ENCODE peak calls at places on chromosomes 12 and 14, in seven cellular contexts. Q, K, A, B, R, C and U are unnamed samples. For H3K4me1, the result is how much of the 10 kb centered on the place peaks cover.

GRCh38 chr14:52455291-52456088 is 96.8 kb downstream of the TXNDC16 start:
- DNase-seq in C (no peak), Q (no peak), R (no peak), K (no peak), B (no peak), A (no peak), U (no peak)

GRCh38 chr12:43482311-43483085 is 69.5 kb downstream of the ADAMTS20 start:
- DNase-seq in C (no peak), Q (no peak), K (no peak), A (no peak), B (no peak), R (no peak), U (no peak)

GRCh38 chr12:108612788-108613282 is 15.0 kb upstream of the TMEM119 start:
- DNase-seq in B (no peak), A (no peak), K (no peak), Q (no peak), R (no peak), C (no peak), U (no peak)

GRCh38 chr14:32724864-32725550 is 213.7 kb upstream of the NPAS3 start:
- DNase-seq in Q (no peak), A (no peak), C (no peak), K (no peak), R (no peak), B (no peak), U (no peak)

GRCh38 chr12:50338920-50339319 is 55.6 kb upstream of the LIMA1 start:
- DNase-seq in A (no peak), Q (no peak), C (no peak), R (no peak), B (no peak), K (no peak), U (no peak)

GRCh38 chr12:75774309-75775052 is 257.1 kb downstream of the PHLDA1 start:
- DNase-seq in R (no peak), B (no peak), K (no peak), C (no peak), A (no peak), Q (no peak), U (no peak)

GRCh38 chr14:93007225-93007997 is 84.5 kb downstream of the CHGA start:
- DNase-seq in A (peak), Q (no peak), B (peak), R (peak), K (peak), C (peak), U (no peak)

GRCh38 chr12:109567296-109567695 is 6.0 kb downstream of the MMAB start:
- DNase-seq in C (no peak), Q (no peak), K (no peak), R (no peak), A (no peak), B (no peak), U (no peak)

GRCh38 chr12:30822385-30823139 is 67.8 kb upstream of the CAPRIN2 start:
- DNase-seq in C (peak), K (no peak), B (peak), A (peak), R (peak), Q (peak), U (no peak)

GRCh38 chr12:108363165-108363564 is 24.1 kb upstream of the CMKLR1 start:
- DNase-seq in Q (no peak), C (no peak), R (no peak), B (no peak), K (no peak), A (no peak), U (no peak)

GRCh38 chr14:106564058-106564643 is 1037.8 kb downstream of the TMEM121 start:
- DNase-seq in K (no peak), A (peak), R (no peak), Q (peak), C (no peak), B (peak), U (peak)

GRCh38 chr12:84874125-84874824 is 38.3 kb downstream of the SLC6A15 start:
- DNase-seq in C (no peak), Q (peak), R (no peak), A (peak), K (no peak), B (no peak), U (peak)

GRCh38 chr12:80087486-80088213 is 11.7 kb upstream of the OTOGL start:
- DNase-seq in K (no peak), A (peak), C (no peak), B (no peak), R (no peak), Q (no peak), U (no peak)

GRCh38 chr12:29992366-29992765 is 208.6 kb upstream of the TMTC1 start:
- DNase-seq in C (no peak), A (no peak), Q (no peak), R (no peak), B (no peak), K (no peak), U (no peak)

GRCh38 chr14:70567791-70568190 is 32.7 kb downstream of the MED6 start:
- DNase-seq in A (peak), K (no peak), R (no peak), B (no peak), Q (no peak), C (no peak), U (no peak)

GRCh38 chr14:82113710-82114109 is 580.1 kb upstream of the SEL1L start:
- DNase-seq in A (no peak), B (no peak), Q (no peak), C (no peak), K (no peak), R (no peak), U (no peak)

GRCh38 chr14:68266998-68267397 is 447.4 kb downstream of the RAD51B start:
- DNase-seq in Q (no peak), C (no peak), K (no peak), A (no peak), R (no peak), B (no peak), U (no peak)

GRCh38 chr12:7127916-7128626 is 618 bp downstream of the RBP5 start:
- DNase-seq in R (no peak), A (no peak), B (no peak), C (no peak), K (no peak), Q (no peak), U (no peak)

GRCh38 chr12:124823272-124823970 is 40.2 kb downstream of the SCARB1 start:
- DNase-seq in A (no peak), B (no peak), K (no peak), C (no peak), R (no peak), Q (no peak), U (no peak)

GRCh38 chr14:89540830-89541470 is 123.9 kb upstream of the FOXN3 start:
- DNase-seq in R (no peak), C (no peak), A (peak), Q (no peak), B (no peak), K (no peak), U (no peak)

GRCh38 chr12:27970981-27971489 is 1.5 kb downstream of the PTHLH start:
- DNase-seq in A (no peak), K (no peak), B (no peak), C (no peak), Q (no peak), R (no peak), U (no peak)

GRCh38 chr14:65387171-65387570 is 25.4 kb upstream of the FUT8 start:
- DNase-seq in A (no peak), R (no peak), B (no peak), K (no peak), C (no peak), Q (no peak), U (no peak)

GRCh38 chr14:59677771-59678211 is 101.2 kb upstream of the CCDC175 start:
- DNase-seq in R (no peak), B (no peak), K (no peak), A (no peak), Q (no peak), C (no peak), U (no peak)

GRCh38 chr14:74083161-74083560 is 1.1 kb downstream of the ALDH6A1 start:
- DNase-seq in A (no peak), C (no peak), R (no peak), B (no peak), K (no peak), Q (no peak), U (no peak)

GRCh38 chr12:120376416-120376815 is 7.5 kb upstream of the MSI1 start:
- DNase-seq in Q (no peak), A (no peak), R (no peak), K (no peak), B (no peak), C (no peak), U (no peak)

GRCh38 chr12:118922405-118922804 is 58.9 kb upstream of the SRRM4 start:
- DNase-seq in Q (no peak), A (no peak), K (no peak), R (no peak), C (no peak), B (no peak), U (no peak)

GRCh38 chr12:62738611-62739010 is 196.3 kb downstream of the PPM1H start:
- DNase-seq in R (no peak), Q (no peak), A (no peak), C (no peak), B (no peak), K (no peak), U (no peak)

GRCh38 chr12:101768781-101769180 is 29.5 kb upstream of the SYCP3 start:
- DNase-seq in C (no peak), Q (no peak), B (no peak), R (no peak), A (no peak), K (no peak), U (no peak)

GRCh38 chr14:90809530-90810312 is 6.5 kb downstream of the TTC7B start:
- DNase-seq in K (no peak), C (no peak), B (no peak), Q (no peak), R (no peak), A (no peak), U (no peak)

GRCh38 chr12:27732281-27732680 is 21.6 kb downstream of the MRPS35 start:
- DNase-seq in R (peak), B (no peak), A (peak), K (no peak), C (no peak), Q (no peak), U (no peak)

GRCh38 chr14:102736956-102737355 is 40.3 kb upstream of the TRAF3 start:
- DNase-seq in Q (no peak), C (no peak), B (no peak), R (no peak), A (no peak), K (no peak), U (no peak)

GRCh38 chr14:97459180-97459579 is 662.0 kb downstream of the VRK1 start:
- DNase-seq in B (no peak), C (no peak), R (no peak), K (no peak), A (no peak), Q (no peak), U (no peak)

GRCh38 chr14:105899071-105899641 is 372.8 kb downstream of the TMEM121 start:
- DNase-seq in K (no peak), C (no peak), R (no peak), B (no peak), A (no peak), Q (no peak), U (no peak)

GRCh38 chr14:63893701-63894458 is 41.1 kb downstream of the SYNE2 start:
- DNase-seq in C (no peak), R (peak), B (no peak), Q (no peak), K (peak), A (peak), U (no peak)

GRCh38 chr14:50957296-50957695 is 13.0 kb upstream of the PYGL start:
- DNase-seq in B (no peak), Q (no peak), R (no peak), A (peak), K (no peak), C (no peak), U (no peak)

GRCh38 chr14:74207943-74208342 is 31.3 kb upstream of the VSX2 start:
- DNase-seq in C (peak), B (no peak), R (no peak), A (peak), Q (no peak), K (no peak), U (no peak)

GRCh38 chr14:77092676-77093075 is 5.4 kb upstream of the CIPC start:
- DNase-seq in K (no peak), R (no peak), A (no peak), B (no peak), C (no peak), Q (no peak), U (no peak)
- H3K27ac ChIP-seq in K (no peak), R (no peak), A (no peak), B (no peak), C (no peak), Q (no peak), U (no peak)

GRCh38 chr14:72559227-72559626 is 334.7 kb downstream of the DPF3 start:
- DNase-seq in K (no peak), A (no peak), C (no peak), Q (no peak), B (no peak), R (no peak), U (no peak)
- H3K4me3 ChIP-seq in K (no peak), A (no peak), C (no peak), Q (no peak), B (no peak), R (no peak), U (no peak)

GRCh38 chr12:24709201-24709600 is 239.7 kb downstream of the BCAT1 start:
- DNase-seq in C (no peak), Q (no peak), A (no peak), R (no peak), B (no peak), K (no peak), U (no peak)

GRCh38 chr12:24708718-24709117 is 240.2 kb downstream of the BCAT1 start:
- DNase-seq in B (no peak), R (no peak), Q (no peak), C (no peak), A (no peak), K (no peak), U (no peak)

GRCh38 chr12:24711609-24712008 is 237.3 kb downstream of the BCAT1 start:
- DNase-seq in B (no peak), R (no peak), C (no peak), A (no peak), Q (no peak), K (no peak), U (no peak)

GRCh38 chr12:24708029-24708428 is 240.9 kb downstream of the BCAT1 start:
- DNase-seq in B (no peak), K (no peak), R (no peak), A (no peak), Q (no peak), C (no peak), U (no peak)

DNA sequence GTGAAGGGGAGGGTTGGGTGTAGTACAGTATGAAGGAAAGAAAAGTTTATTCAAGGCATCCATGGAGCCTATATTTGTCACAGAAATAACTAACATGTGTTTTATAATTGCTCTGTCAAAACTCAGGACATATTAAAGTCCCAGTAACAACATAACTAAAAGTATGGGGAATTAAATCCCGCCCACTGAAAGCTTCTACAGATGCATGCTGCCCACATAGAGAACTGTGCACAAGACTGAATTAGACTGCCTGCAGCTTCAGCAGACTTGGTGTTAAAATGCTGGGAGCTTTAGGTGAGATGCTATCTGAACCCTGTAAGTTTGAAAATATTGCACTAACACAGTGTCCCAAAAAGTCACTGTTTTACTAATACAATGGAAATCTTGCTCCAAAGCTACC is 237.8 kb downstream of the BCAT1 start:
- DNase-seq in R (no peak), C (no peak), K (no peak), B (no peak), A (no peak), Q (no peak), U (no peak)
- H3K4me1 ChIP-seq in R (under half), C (under half), K (under half), B (under half), A (under half), Q (under half), U (under half)

GRCh38 chr12:13198240-13198639 is 1.7 kb downstream of the EMP1 start:
- DNase-seq in R (no peak), C (no peak), Q (no peak), K (no peak), B (no peak), A (no peak), U (no peak)

GRCh38 chr12:13195848-13196301 is 651 bp upstream of the EMP1 start:
- DNase-seq in A (peak), R (no peak), C (no peak), B (peak), K (no peak), Q (no peak), U (no peak)

GRCh38 chr12:13198921-13199320 is 2.4 kb downstream of the EMP1 start:
- DNase-seq in C (no peak), B (no peak), Q (no peak), K (no peak), A (no peak), R (no peak), U (no peak)

GRCh38 chr12:13196302-13196921 is at the start of gene EMP1:
- DNase-seq in B (peak), A (peak), K (peak), Q (peak), R (peak), C (peak), U (peak)

DNA sequence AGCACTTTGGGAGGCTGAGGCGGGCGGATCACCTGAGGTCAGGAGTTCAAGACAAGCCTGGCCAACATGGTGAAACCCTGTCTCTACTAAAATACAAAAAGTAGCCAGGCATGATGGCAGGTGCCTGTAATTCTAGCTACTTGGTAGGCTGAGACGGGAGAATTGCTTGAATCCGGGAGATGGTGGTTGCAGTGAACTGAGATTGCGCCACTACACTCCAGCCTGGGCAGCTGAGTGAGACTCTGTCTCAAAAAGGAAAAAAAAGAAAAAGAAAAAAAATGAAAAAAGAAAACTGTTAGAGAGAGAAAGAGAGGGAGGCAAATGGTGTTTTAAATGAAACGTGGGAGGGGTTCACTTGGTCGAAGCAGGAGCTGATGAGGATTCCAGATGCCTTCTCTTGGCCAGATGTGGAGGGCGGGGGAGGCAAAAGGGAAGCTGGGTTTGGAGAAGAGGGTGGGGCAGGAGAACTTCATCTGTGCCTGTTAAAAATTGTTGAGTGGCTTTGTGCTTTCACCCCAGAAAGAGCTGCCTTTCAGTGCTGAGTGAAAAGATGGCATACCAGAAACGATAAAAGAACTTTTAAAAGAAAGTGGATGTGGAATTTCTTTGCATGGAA is 1.1 kb downstream of the EMP1 start:
- DNase-seq in R (no peak), Q (no peak), C (no peak), B (no peak), A (no peak), K (no peak), U (no peak)
- H3K27ac ChIP-seq in R (peak), Q (no peak), C (peak), B (peak), A (peak), K (no peak), U (no peak)